ENCODE peak calls at places on chromosomes 3 and 15, in seven cellular contexts. A, G, R, Z, Q, L and O are unnamed samples.

GRCh38 chr3:107143206-107143605 is 234.0 kb upstream of the CCDC54 start:
- DNase-seq in R (no peak), Q (no peak), L (no peak), G (no peak), A (no peak), Z (no peak), O (no peak)

GRCh38 chr3:40780801-40781406 is 256.1 kb downstream of the ZNF621 start:
- DNase-seq in R (peak), L (peak), A (no peak), Q (peak), G (no peak), Z (no peak), O (no peak)

GRCh38 chr3:118501152-118501551 is 533.5 kb downstream of the IGSF11 start:
- DNase-seq in R (peak), Q (no peak), Z (no peak), L (no peak), A (peak), G (peak), O (no peak)

GRCh38 chr3:128590948-128591347 is 59.7 kb downstream of the RPN1 start:
- DNase-seq in R (no peak), Q (no peak), A (no peak), G (no peak), Z (no peak), L (no peak), O (no peak)

GRCh38 chr3:51908026-51908425 is 4.9 kb upstream of the IQCF1 start:
- DNase-seq in A (no peak), L (no peak), G (no peak), Q (no peak), Z (no peak), R (no peak), O (no peak)

GRCh38 chr3:46102059-46102779 is 74.9 kb upstream of the XCR1 start:
- DNase-seq in Q (no peak), G (no peak), L (no peak), Z (no peak), R (no peak), A (no peak), O (no peak)

GRCh38 chr3:141491929-141492328 is 5.1 kb downstream of the RASA2 start:
- DNase-seq in Z (no peak), R (no peak), A (no peak), L (no peak), Q (no peak), G (no peak), O (no peak)

GRCh38 chr3:160801386-160802118 is 45.5 kb downstream of the PPM1L start:
- DNase-seq in Q (peak), L (peak), A (peak), G (no peak), R (no peak), Z (peak), O (peak)

GRCh38 chr3:179373938-179374337 is 26.4 kb downstream of the MFN1 start:
- DNase-seq in Q (no peak), G (peak), Z (no peak), A (no peak), R (no peak), L (no peak), O (no peak)

GRCh38 chr15:99731336-99732267 is 1.6 kb downstream of the LYSMD4 start:
- DNase-seq in R (no peak), Z (no peak), A (no peak), L (no peak), Q (peak), G (no peak), O (no peak)

GRCh38 chr3:113953677-113954076 is 5.9 kb downstream of the ZDHHC23 start:
- DNase-seq in R (no peak), Z (no peak), G (no peak), L (peak), A (no peak), Q (peak), O (no peak)

GRCh38 chr3:13301295-13301987 is 118.7 kb downstream of the NUP210 start:
- DNase-seq in Q (peak), R (peak), Z (peak), L (peak), G (peak), A (no peak), O (peak)

GRCh38 chr3:156718622-156719300 is 44.4 kb downstream of the TIPARP start:
- DNase-seq in L (peak), G (no peak), R (no peak), Q (peak), Z (no peak), A (no peak), O (no peak)

GRCh38 chr15:101100118-101100517 is 151.7 kb downstream of the CHSY1 start:
- DNase-seq in Z (no peak), A (no peak), L (no peak), G (no peak), Q (no peak), R (no peak), O (no peak)

GRCh38 chr3:87702600-87702999 is 356.2 kb downstream of the CGGBP1 start:
- DNase-seq in R (no peak), L (no peak), A (no peak), Q (no peak), Z (no peak), G (no peak), O (no peak)

GRCh38 chr3:45606991-45607712 is 12.6 kb downstream of the LIMD1 start:
- DNase-seq in R (no peak), G (no peak), Z (no peak), L (peak), Q (peak), A (no peak), O (no peak)

GRCh38 chr15:78090422-78090821 is 1.9 kb upstream of the SH2D7 start:
- DNase-seq in L (no peak), G (no peak), A (no peak), R (no peak), Z (no peak), Q (peak), O (no peak)

GRCh38 chr3:188179006-188179966 is 25.3 kb downstream of the LPP start:
- DNase-seq in G (no peak), Q (peak), Z (peak), L (peak), R (no peak), A (no peak), O (peak)

GRCh38 chr3:129003578-129004112 is 2.5 kb downstream of the EFCC1 start:
- DNase-seq in Q (no peak), A (peak), L (no peak), R (peak), G (peak), Z (no peak), O (no peak)

DNA sequence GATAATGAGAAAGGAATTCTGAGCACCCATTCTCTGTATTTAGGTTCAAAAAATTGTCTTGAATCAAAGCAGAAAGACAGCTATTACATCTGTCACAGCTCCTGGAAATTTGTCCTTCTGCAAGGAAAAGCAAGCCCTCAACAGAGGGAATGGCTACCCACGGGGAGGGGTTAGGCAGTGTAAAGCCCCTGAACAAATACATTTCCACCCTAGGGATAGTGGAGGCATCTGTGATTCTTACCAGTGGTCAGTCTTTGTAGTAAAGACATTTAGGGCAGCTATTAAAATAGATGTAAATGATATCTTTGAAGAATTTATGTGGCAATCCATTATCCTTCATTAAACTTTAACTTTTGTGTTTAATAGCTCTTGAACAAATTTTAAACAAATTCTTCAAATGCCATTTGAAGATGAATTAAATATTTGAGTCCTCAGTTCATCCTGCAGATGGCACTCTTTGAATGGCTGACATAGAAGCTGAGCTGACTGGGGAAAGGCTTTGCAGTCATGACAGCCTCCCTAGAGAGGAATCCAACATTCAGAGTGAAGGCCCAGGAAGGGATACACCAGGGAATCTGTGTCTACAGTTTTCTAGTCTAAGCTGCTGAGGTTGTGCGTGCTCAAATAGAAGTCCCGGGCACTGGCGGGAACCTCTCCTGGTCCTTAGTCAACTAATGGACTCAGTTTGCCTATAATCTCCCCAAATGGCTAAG is 359.7 kb upstream of the ROPN1 start:
- DNase-seq in R (peak), Z (peak), G (peak), A (peak), L (peak), Q (peak), O (peak)
- TF ChIP-seq CTCF in R (peak), Z (peak), G (peak), A (peak), L (peak), Q (peak), O (peak)

GRCh38 chr15:40939909-40940801 is 11.0 kb downstream of the DLL4 start:
- DNase-seq in Q (no peak), R (no peak), A (no peak), Z (no peak), L (no peak), G (no peak), O (no peak)

GRCh38 chr15:40936709-40937666 is 7.8 kb downstream of the DLL4 start:
- DNase-seq in G (no peak), A (no peak), Q (peak), Z (no peak), R (no peak), L (peak), O (no peak)

GRCh38 chr15:40936234-40936708 is 7.1 kb downstream of the DLL4 start:
- DNase-seq in Z (no peak), R (no peak), Q (no peak), G (no peak), A (no peak), L (no peak), O (no peak)

GRCh38 chr15:40938530-40938870 is 9.4 kb downstream of the DLL4 start:
- DNase-seq in R (no peak), Q (no peak), Z (no peak), A (no peak), G (no peak), L (no peak), O (no peak)

DNA sequence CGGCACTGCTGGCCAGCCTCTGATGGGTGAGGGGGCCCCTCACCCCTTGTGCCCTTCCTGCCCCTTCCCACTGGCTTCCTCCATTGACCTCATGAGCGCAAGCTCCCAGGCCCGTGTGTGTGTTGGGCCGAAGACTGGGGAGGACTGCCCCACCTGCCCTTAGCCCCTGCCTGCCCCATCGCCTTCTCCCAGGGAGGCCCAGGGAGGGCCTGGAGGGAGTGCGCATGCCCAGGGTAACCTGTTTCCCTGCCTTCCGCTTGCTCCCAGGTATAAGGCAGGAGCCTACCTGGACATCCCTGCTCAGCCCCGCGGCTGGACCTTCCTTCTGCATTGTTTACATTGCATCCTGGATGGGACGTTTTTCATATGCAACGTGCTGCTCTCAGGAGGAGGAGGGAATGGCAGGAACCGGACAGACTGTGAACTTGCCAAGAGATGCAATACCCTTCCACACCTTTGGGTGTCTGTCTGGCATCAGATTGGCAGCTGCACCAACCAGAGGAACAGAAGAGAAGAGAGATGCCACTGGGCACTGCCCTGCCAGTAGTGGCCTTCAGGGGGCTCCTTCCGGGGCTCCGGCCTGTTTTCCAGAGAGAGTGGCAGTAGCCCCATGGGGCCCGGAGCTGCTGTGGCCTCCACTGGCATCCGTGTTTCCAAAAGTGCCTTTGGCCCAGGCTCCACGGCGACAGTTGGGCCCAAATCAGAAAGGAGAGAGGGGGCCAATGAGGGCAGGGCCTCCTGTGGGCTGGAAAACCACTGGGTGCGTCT is 8.8 kb downstream of the DLL4 start:
- DNase-seq in Z (no peak), A (no peak), Q (no peak), G (peak), L (no peak), R (no peak), O (peak)
- TF ChIP-seq CTCF in Z (peak), A (no peak), Q (peak), G (peak), L (peak), R (peak), O (peak)

DNA sequence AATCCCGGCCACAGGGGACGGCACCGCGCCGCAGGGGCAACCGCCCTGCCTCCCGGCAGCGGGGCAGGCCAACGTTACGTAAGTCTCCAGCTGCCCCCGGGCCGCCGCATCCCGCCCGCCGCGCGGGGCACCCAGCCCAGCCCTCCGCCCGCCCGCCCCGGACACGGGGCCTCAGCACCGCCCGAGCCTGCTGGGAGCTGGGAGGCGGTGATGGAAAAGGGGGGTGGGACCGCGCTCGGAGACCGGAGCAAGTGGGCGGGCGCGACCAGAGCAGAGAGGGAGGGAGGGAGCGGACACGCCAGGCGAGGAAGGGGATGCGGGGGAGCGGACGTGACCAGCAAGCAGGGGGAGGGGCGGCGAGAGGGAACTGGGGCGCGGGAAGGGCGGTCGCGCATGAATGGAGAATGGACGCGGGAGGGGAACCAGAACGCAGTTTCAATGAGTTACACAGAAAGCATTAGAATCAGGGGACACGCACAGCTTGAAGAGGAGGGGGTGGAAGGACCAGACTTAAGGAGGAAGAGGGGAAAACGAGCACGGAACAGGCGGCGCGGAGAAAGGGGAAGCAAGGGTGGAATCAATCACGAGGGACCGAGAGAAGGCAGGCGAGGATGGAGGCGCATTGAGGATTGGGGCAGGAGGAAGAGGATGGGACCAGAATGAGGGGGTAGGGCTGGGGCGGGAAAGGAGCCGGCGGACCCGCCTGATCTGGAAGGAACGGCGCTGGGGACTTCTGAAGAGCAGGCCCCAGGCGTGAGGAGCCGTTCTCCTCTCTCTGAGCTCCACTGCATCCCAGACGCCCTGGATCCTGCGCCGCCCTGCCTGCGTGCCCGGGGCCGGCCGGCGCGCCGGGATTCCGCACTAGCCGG is 559 bp downstream of the PKM start:
- DNase-seq in Q (peak), L (peak), R (peak), Z (peak), G (peak), A (peak), O (peak)
- TF ChIP-seq CTCF in Q (no peak), L (no peak), R (no peak), Z (no peak), G (no peak), A (no peak), O (no peak)

DNA sequence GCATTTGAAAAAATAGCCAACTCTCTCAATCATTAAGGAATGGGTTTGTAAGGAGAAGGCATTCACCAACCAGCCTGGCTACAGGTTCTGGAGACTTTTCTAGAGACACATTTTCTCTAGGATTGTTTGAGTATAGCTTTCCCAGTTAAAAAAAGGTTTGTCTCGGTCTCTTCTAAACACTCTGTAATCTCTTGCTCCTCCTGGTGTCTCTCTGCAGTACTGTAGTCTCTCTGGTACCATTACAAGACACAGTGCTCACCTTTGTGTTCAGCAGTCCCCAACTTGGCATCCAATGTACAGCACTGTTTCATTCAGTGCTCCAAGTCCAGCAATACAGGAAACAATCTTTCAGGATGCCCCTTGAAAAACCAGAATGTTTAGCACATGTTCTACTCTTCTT is 534.4 kb downstream of the ZNF385D start:
- DNase-seq in A (no peak), Z (no peak), Q (peak), L (peak), R (no peak), G (peak), O (peak)
- TF ChIP-seq CTCF in A (no peak), Z (peak), Q (peak), L (peak), R (peak), G (no peak), O (peak)

DNA sequence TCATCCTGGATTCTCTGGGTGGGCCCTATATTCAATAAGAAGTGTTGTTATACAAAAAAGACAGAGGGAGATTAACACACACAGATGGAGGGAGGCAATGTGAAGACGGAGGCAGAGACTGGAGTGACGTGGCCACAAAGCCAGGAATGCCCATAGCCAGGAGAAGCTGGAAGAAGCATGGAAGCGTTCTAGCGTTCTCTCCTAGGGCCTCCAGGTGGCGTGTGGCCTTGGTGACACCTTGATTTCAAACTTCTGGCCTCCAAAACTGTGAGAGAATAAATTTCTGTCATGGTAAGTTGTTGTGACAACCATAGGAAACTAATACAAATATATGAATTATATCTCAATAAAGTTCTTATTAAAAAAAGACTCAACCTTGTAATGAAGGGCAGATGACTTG is 21.3 kb downstream of the THBS1 start:
- DNase-seq in Z (no peak), G (no peak), L (no peak), A (no peak), Q (no peak), R (no peak), O (peak)
- TF ChIP-seq CTCF in Z (peak), G (no peak), L (peak), A (no peak), Q (peak), R (no peak), O (peak)